ENCODE peak calls at places on chromosomes 13 and 19, in four cellular contexts. X, R, F and K are unnamed samples.

GRCh38 chr19:45294291-45295029 is 28.2 kb downstream of the CKM start:
- DNase-seq in X (no peak), R (no peak), F (no peak), K (no peak)

GRCh38 chr13:101309014-101309619 is 107.2 kb downstream of the NALCN start:
- DNase-seq in X (peak; percentile 58), R (no peak), F (no peak), K (no peak)

GRCh38 chr19:49553451-49554271 is 25.9 kb downstream of the RCN3 start:
- DNase-seq in X (peak; percentile 18), R (no peak), F (no peak), K (peak; percentile 59)

GRCh38 chr19:2176336-2176994 is 12.7 kb downstream of the DOT1L start:
- DNase-seq in X (no peak), R (no peak), F (no peak), K (no peak)

GRCh38 chr13:75319244-75319643 is 162.7 kb downstream of the TBC1D4 start:
- DNase-seq in X (peak; percentile 23), R (no peak), F (no peak), K (no peak)

GRCh38 chr19:55382522-55383054 is 1.5 kb downstream of the TMEM238 start:
- DNase-seq in X (no peak), R (no peak), F (no peak), K (no peak)

GRCh38 chr19:33205110-33205509 is 11.0 kb downstream of the LRP3 start:
- DNase-seq in X (no peak), R (no peak), F (no peak), K (no peak)

GRCh38 chr19:16061943-16062342 is 14.4 kb upstream of the TPM4 start:
- DNase-seq in X (no peak), R (no peak), F (no peak), K (no peak)

GRCh38 chr19:13899912-13900584 is 5.9 kb downstream of the BRME1 start:
- DNase-seq in X (no peak), R (no peak), F (no peak), K (no peak)

GRCh38 chr19:14703833-14704232 is 14.0 kb downstream of the ZNF333 start:
- DNase-seq in X (no peak), R (no peak), F (no peak), K (no peak)

GRCh38 chr13:30804474-30804873 is 69.1 kb downstream of the ALOX5AP start:
- DNase-seq in X (no peak), R (no peak), F (no peak), K (no peak)

GRCh38 chr13:51881296-51881695 is 19.5 kb downstream of the CCDC70 start:
- DNase-seq in X (no peak), R (no peak), F (no peak), K (no peak)

GRCh38 chr19:38142176-38143035 is 81.6 kb downstream of the DPF1 start:
- DNase-seq in X (peak; percentile 61), R (peak; percentile 42), F (no peak), K (peak; percentile 84)

GRCh38 chr13:113045214-113046007 is 60.2 kb upstream of the F7 start:
- DNase-seq in X (peak; percentile 25), R (no peak), F (no peak), K (no peak)

GRCh38 chr13:97267418-97268059 is 45.4 kb downstream of the MBNL2 start:
- DNase-seq in X (peak; percentile 49), R (no peak), F (no peak), K (no peak)

GRCh38 chr19:8835877-8836276 is 3.7 kb downstream of the MBD3L1 start:
- DNase-seq in X (no peak), R (no peak), F (no peak), K (no peak)

GRCh38 chr13:53264751-53265150 is 236.1 kb downstream of the OLFM4 start:
- DNase-seq in X (no peak), R (no peak), F (no peak), K (no peak)

GRCh38 chr13:70568571-70568970 is 460.3 kb upstream of the KLHL1 start:
- DNase-seq in X (peak; percentile 27), R (no peak), F (no peak), K (no peak)